ENCODE peak calls at places on chromosomes 6 and 20, in seven cellular contexts. D is AG09319, K is neural progenitor cell, S is cardiac muscle cell, X is esophagus squamous epithelium, Q is fibroblast of the aortic adventitia, U is WERI-Rb-1. Z is an unnamed sample.

GRCh38 chr6:141551318-141551717 is 581.4 kb upstream of the GJE1 start:
- DNase-seq in K (no peak), D (no peak), Q (no peak), X (no peak), U (no peak), S (no peak), Z (no peak)

GRCh38 chr20:61636531-61637116 is 384.6 kb downstream of the CDH4 start:
- DNase-seq in S (no peak), X (no peak), D (no peak), K (peak), U (no peak), Q (no peak), Z (no peak)

GRCh38 chr20:57998981-57999464 is 229.4 kb downstream of the ANKRD60 start:
- DNase-seq in D (no peak), U (no peak), X (no peak), Q (no peak), K (no peak), S (no peak), Z (no peak)

GRCh38 chr6:163355471-163355991 is 59.0 kb upstream of the QKI start:
- DNase-seq in U (no peak), S (no peak), K (no peak), D (no peak), X (no peak), Q (peak), Z (peak)

GRCh38 chr20:63057133-63058117 is 50.7 kb upstream of the BHLHE23 start:
- DNase-seq in D (no peak), U (no peak), S (no peak), K (no peak), Q (peak), X (no peak), Z (no peak)

GRCh38 chr6:131640576-131640975 is 3.5 kb downstream of the ENPP3 start:
- DNase-seq in X (no peak), S (no peak), D (no peak), Q (no peak), U (no peak), K (no peak), Z (no peak)

GRCh38 chr6:137223370-137224131 is 4.4 kb upstream of the IFNGR1 start:
- DNase-seq in X (no peak), D (no peak), U (no peak), K (no peak), S (no peak), Q (peak), Z (peak)

GRCh38 chr20:59825944-59826759 is 107.3 kb downstream of the SYCP2 start:
- DNase-seq in U (no peak), X (no peak), Q (no peak), K (no peak), S (no peak), D (no peak), Z (no peak)

GRCh38 chr6:156517090-156517489 is 260.1 kb upstream of the ARID1B start:
- DNase-seq in X (no peak), U (no peak), Q (no peak), S (no peak), D (no peak), K (no peak), Z (no peak)

GRCh38 chr6:1417718-1418117 is 28.3 kb downstream of the FOXF2 start:
- DNase-seq in Q (no peak), K (no peak), X (no peak), S (no peak), U (peak), D (no peak), Z (no peak)

GRCh38 chr6:116397960-116398359 is 27.2 kb downstream of the DSE start:
- DNase-seq in K (no peak), U (no peak), D (no peak), S (no peak), Q (peak), X (no peak), Z (no peak)

GRCh38 chr6:168291450-168291849 is 28.1 kb downstream of the DACT2 start:
- DNase-seq in X (no peak), S (no peak), Q (no peak), D (no peak), U (no peak), K (no peak), Z (no peak)

GRCh38 chr20:11555510-11555909 is 362.2 kb upstream of the BTBD3 start:
- DNase-seq in K (no peak), Q (no peak), S (no peak), D (no peak), U (no peak), X (no peak), Z (no peak)

GRCh38 chr20:11549172-11550117 is 368.2 kb upstream of the BTBD3 start:
- DNase-seq in D (no peak), S (no peak), K (no peak), X (no peak), U (no peak), Q (no peak), Z (no peak)

GRCh38 chr20:11551491-11551890 is 366.2 kb upstream of the BTBD3 start:
- DNase-seq in K (no peak), X (no peak), S (no peak), Q (no peak), D (no peak), U (no peak), Z (no peak)

GRCh38 chr20:11556410-11556809 is 361.3 kb upstream of the BTBD3 start:
- DNase-seq in Q (no peak), X (no peak), U (no peak), S (no peak), D (no peak), K (no peak), Z (no peak)

DNA sequence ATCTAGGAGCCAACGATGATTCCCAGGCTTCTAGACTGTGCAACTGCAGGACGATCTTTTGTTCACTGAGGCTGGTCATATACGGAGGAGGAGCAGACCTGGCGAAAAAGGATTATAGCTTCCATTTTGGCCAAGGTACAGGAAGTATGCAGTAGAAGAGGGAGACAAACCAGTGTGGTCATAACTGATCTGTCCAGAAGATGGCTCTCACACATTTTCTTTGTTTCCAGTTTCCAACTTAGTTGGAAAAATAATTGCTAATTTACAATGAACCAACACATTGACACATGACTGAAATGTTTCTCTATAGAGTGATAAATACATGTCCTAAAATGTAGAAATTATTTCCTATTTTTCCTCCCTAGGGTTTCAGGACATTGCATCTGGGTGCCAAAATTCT is 364.1 kb upstream of the BTBD3 start:
- DNase-seq in D (no peak), Q (peak), X (no peak), K (no peak), S (no peak), U (no peak), Z (no peak)
- TF ChIP-seq CTCF in D (peak), Q (peak), X (no peak), K (no peak), S (peak), U (peak), Z (no peak)

GRCh38 chr20:49046087-49046900 is at the start of gene CSE1L:
- DNase-seq in D (peak), S (peak), Q (peak), X (peak), U (peak), K (peak), Z (peak)
- TF ChIP-seq CTCF in D (no peak), S (no peak), Q (no peak), X (no peak), U (no peak), K (peak), Z (no peak)

DNA sequence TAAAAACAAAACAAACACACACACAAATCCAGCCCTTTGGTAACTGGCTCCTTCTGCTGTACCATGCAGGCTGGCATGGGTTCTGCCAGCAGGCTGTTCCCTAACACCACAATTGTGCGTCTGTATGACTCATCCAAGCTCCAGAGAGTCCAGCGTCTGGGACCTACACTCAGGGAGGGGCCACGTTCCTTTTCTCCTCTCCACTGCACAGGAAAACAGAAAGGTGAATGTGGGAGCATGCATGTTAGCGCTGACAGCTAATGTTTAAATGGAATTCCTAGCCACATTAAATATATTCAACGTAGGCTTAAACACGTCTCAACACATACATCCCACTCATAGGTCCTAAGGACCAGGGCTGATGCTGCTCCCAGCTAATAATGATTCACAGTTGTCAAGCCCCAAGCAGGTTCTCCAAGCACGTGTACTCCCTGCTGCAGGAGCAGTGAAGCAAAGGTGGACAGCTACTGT is 20.7 kb downstream of the MAP1LC3A start:
- DNase-seq in X (no peak), D (peak), S (no peak), U (peak), Q (peak), K (no peak), Z (no peak)
- TF ChIP-seq CTCF in X (no peak), D (peak), S (peak), U (peak), Q (peak), K (no peak), Z (no peak)

GRCh38 chr20:34874094-34874654 is 1.5 kb upstream of the GGT7 start:
- DNase-seq in K (peak), U (peak), Q (peak), S (peak), D (peak), X (peak), Z (peak)
- TF ChIP-seq CTCF in K (peak), U (peak), Q (peak), S (peak), D (peak), X (peak), Z (peak)

DNA sequence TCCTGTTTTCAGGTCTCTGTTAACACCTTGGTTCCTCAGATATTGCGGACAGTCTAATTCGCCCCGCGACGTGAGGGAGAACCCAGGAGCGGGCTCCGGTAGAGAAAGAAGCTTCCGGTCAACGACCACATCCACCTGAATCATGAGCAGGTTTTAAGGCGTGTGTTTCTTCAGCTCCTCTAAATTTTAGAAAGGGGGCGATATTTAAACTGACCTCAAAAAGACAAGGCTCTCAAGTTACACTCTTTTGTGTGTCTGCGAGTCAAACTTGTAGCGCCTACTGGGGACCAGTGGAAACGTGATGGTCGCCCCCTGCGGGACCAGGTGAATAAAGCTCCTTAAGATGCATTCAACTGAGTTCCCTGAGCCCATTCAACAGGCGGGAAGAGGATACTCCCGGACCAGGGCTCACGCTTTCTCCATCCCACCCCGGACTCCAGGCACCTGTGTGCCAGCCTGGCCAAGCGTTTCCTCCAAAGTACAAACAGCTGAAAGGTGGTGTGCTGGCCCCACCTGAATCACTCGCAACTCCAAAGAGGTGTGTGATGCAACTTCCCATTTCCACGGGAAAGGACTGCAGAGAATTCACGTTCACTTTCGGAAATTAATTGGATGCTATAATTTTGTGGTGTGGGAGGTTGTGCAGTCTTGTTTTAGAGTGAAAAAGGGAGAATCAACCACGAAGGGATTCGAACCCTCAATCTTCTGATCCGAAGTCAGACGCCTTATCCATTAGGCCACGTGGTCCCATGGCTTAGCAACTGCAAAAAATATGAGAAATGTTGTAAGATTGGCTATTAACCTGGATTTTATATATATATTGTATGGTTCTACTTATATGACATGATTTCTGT is 17.0 kb downstream of the GPX5 start:
- DNase-seq in K (peak), Q (peak), X (no peak), D (peak), S (peak), U (peak), Z (no peak)
- TF ChIP-seq CTCF in K (peak), Q (peak), X (no peak), D (peak), S (peak), U (peak), Z (no peak)

DNA sequence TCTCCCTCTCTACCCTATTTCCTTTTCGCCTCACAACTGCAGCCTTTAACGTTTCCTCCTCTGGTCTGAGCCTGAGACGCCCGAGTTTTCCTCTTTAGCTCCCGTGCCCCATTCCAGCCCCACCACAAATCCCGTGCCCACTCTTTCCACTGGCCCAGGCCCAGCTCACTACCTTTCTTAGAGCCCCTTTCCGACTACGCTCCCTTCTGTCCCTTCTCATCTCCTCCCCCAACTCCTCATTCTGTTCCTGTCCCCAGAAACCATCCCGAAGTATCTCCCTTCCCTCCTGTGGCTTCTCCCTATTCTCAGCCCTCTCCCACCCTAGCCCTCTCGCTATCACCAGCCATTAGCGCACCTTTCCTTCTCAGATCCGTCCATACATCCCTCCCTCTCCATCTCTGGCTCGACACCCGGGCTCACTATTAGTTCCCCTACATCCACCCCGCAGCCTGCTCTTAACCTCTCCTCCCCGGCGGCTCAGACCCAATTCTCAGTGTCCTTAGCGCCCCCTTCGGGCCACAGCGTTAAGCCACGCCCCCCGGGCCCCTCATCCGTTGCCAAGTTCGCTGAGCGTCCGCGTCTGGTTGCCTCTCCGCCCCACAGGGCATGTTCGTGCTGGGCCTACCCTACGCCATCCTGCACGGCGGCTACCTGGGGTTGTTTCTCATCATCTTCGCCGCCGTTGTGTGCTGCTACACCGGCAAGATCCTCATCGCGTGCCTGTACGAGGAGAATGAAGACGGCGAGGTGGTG is 2.7 kb downstream of the SLC32A1 start:
- DNase-seq in K (peak), D (no peak), Q (no peak), U (peak), X (no peak), S (peak), Z (no peak)
- TF ChIP-seq CTCF in K (peak), D (no peak), Q (no peak), U (peak), X (no peak), S (peak), Z (no peak)

GRCh38 chr6:154542747-154543146 is 32.3 kb upstream of the CNKSR3 start:
- DNase-seq in K (peak), D (no peak), S (no peak), U (no peak), Q (no peak), X (no peak), Z (no peak)
- TF ChIP-seq CTCF in K (no peak), D (no peak), S (no peak), U (no peak), Q (no peak), X (no peak), Z (no peak)

DNA sequence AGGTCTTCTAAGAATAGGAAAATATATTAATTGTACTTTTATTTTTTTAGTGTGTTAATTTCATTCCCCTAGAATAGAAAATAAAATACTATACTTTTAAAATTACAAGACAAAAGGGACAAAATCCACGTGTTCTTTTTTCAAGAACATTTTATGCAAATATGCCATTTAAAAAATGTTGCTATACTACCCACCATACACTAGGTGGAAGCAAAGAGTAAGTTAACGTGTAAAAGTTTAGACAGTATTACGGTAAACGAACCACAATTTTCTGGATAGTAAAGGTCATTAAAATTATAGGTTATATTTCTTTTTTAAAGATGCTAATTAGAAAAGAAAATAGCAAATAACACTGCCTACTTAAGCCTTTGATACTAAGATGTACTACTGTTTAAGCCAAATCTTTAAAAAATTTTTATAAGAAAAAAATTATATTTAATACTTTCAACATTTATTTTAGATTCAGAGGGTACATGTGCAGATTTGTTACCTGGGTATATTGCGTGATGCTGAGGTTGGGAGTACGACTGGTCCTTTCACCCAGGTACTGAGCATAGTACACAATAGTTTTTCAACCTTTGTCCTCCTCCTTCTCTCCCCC is 287.6 kb downstream of the PHF3 start:
- DNase-seq in Q (peak), S (peak), D (no peak), K (peak), X (no peak), U (no peak), Z (no peak)
- TF ChIP-seq CTCF in Q (peak), S (peak), D (peak), K (peak), X (no peak), U (peak), Z (peak)

GRCh38 chr6:56499121-56499520 is 143.6 kb downstream of the DST start:
- DNase-seq in U (no peak), S (no peak), Q (peak), D (no peak), K (no peak), X (no peak), Z (no peak)

GRCh38 chr6:56497691-56498090 is 145.0 kb downstream of the DST start:
- DNase-seq in S (no peak), Q (no peak), D (no peak), X (no peak), K (no peak), U (no peak), Z (no peak)

GRCh38 chr6:56495654-56496053 is 147.0 kb downstream of the DST start:
- DNase-seq in X (no peak), K (no peak), D (no peak), U (no peak), Q (no peak), S (no peak), Z (no peak)

GRCh38 chr6:56491606-56492328 is 150.9 kb downstream of the DST start:
- DNase-seq in K (no peak), Q (peak), S (no peak), X (no peak), D (no peak), U (no peak), Z (no peak)

DNA sequence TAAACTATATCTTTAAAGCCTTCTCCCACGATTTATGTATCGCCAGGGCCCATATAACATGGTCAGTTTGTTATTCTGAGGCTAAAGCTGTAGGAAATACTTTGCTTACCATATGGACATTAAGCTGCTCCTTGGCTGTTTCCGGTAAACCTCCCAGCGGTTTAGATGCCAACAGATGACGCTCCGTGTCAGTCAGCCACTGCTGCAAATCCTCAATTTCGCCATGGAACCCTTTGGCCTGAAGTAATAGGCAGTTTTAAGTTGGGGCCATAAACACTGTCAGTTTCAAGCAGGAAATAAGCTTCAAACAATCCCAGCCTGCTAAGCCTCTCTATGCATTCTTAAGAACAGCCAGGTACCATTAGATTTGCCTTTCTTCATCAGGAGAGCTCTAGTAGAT is 145.4 kb downstream of the DST start:
- DNase-seq in K (no peak), X (no peak), S (no peak), Q (no peak), U (peak), D (no peak), Z (no peak)
- TF ChIP-seq CTCF in K (no peak), X (no peak), S (no peak), Q (no peak), U (no peak), D (no peak), Z (no peak)

GRCh38 chr6:17816921-17817611 is 110.3 kb upstream of the NUP153 start:
- DNase-seq in K (no peak), U (peak), X (no peak), D (no peak), Q (peak), S (no peak), Z (no peak)
- TF ChIP-seq CTCF in K (no peak), U (no peak), X (no peak), D (peak), Q (no peak), S (peak), Z (no peak)

Z was measured in CD14-positive monocyte.